ENCODE peak calls at places on chromosomes 12 and 14, in ten cellular contexts. M, T, L, G, Z, Q, X, K, H and O are unnamed samples.

GRCh38 chr14:102589761-102590290 is 2.6 kb upstream of the RCOR1 start:
- DNase-seq in M (no peak), K (no peak), L (no peak), G (no peak), Z (no peak), Q (no peak), T (no peak), H (no peak), X (no peak), O (no peak)

GRCh38 chr14:77965919-77966435 is 166.1 kb downstream of the ADCK1 start:
- DNase-seq in M (peak; percentile 48), H (no peak), G (peak; percentile 15), T (no peak), L (peak; percentile 36), Q (peak; percentile 40), Z (no peak), X (peak; percentile 13), K (no peak), O (peak; percentile 24)

GRCh38 chr12:112905451-112906089 is 1.2 kb upstream of the OAS1 start:
- DNase-seq in T (no peak), H (no peak), K (no peak), X (no peak), Q (peak; percentile 31), G (no peak), L (no peak), M (no peak), Z (no peak), O (no peak)

GRCh38 chr14:61368061-61368710 is 46.8 kb downstream of the PRKCH start:
- DNase-seq in M (no peak), L (no peak), G (no peak), T (no peak), X (no peak), Q (no peak), K (no peak), H (no peak), Z (no peak), O (no peak)

GRCh38 chr12:31959701-31960391 is 631 bp downstream of the RESF1 start:
- DNase-seq in G (peak; percentile 68), K (peak; percentile 66), X (peak; percentile 42), H (peak; percentile 55), M (peak; percentile 63), Z (peak; percentile 80), L (peak; percentile 66), T (peak; percentile 59), Q (peak; percentile 59), O (peak; percentile 34)

GRCh38 chr12:76866146-76866545 is 12.7 kb downstream of the CSRP2 start:
- DNase-seq in G (no peak), X (no peak), K (no peak), T (no peak), Z (no peak), Q (no peak), H (no peak), M (no peak), L (peak; percentile 79), O (no peak)

GRCh38 chr14:90891326-90891725 is 75.1 kb upstream of the TTC7B start:
- DNase-seq in X (no peak), H (no peak), T (no peak), Z (no peak), K (no peak), Q (no peak), L (no peak), M (no peak), G (no peak), O (no peak)

GRCh38 chr14:61566537-61567225 is 128.6 kb upstream of the HIF1A start:
- DNase-seq in M (no peak), L (peak; percentile 15), Q (no peak), G (peak; percentile 84), T (no peak), Z (no peak), X (no peak), H (no peak), K (peak; percentile 51), O (no peak)

GRCh38 chr12:57846577-57847319 is at the start of gene CTDSP2:
- DNase-seq in T (peak; percentile 80), Q (peak; percentile 98), G (peak; percentile 99), L (peak; percentile 96), M (peak; percentile 85), K (peak; percentile 100), Z (peak; percentile 96), X (peak; percentile 98), H (peak; percentile 86), O (peak; percentile 98)

GRCh38 chr14:56213288-56213687 is 95.1 kb downstream of the PELI2 start:
- DNase-seq in Q (no peak), Z (no peak), X (no peak), M (no peak), K (no peak), L (no peak), H (no peak), G (no peak), T (no peak), O (no peak)